ENCODE peak calls at places on chromosomes 3 and 15, in seven cellular contexts. I is trophoblast cell, Q is AG04450, Z is cardiac muscle cell, F is mammary epithelial cell, R is colonic mucosa, W is SJCRH30. X is an unnamed sample. For H3K9me3 and H3K27me3, the result is how much of the 10 kb centered on the place peaks cover.

GRCh38 chr3:48918388-48919214 is at the start of gene ARIH2:
- DNase-seq in I (peak), Q (peak), Z (peak), F (peak), R (peak), W (peak), X (peak)

GRCh38 chr3:70789878-70790277 is 477.4 kb upstream of the MDFIC2 start:
- DNase-seq in I (no peak), Q (no peak), Z (no peak), F (no peak), R (no peak), W (no peak), X (no peak)

GRCh38 chr3:50649451-50649931 is 25.2 kb upstream of the DOCK3 start:
- DNase-seq in I (no peak), Q (no peak), Z (peak), F (no peak), R (no peak), W (no peak), X (no peak)

GRCh38 chr3:174955513-174956001 is 96.4 kb downstream of the NAALADL2 start:
- DNase-seq in I (no peak), Q (no peak), Z (peak), F (peak), R (no peak), W (peak), X (no peak)

GRCh38 chr3:178255315-178255714 is 280.9 kb upstream of the KCNMB2 start:
- DNase-seq in I (no peak), Q (no peak), Z (peak), F (peak), R (no peak), W (no peak), X (no peak)

GRCh38 chr3:152688313-152688712 is 146.6 kb upstream of the P2RY1 start:
- DNase-seq in I (peak), Q (no peak), Z (no peak), F (peak), R (no peak), W (peak), X (peak)

GRCh38 chr3:880371-880770 is 212.5 kb upstream of the CNTN6 start:
- DNase-seq in I (no peak), Q (no peak), Z (no peak), F (no peak), R (no peak), W (no peak), X (no peak)

GRCh38 chr15:75123395-75123794 is 78.3 kb upstream of the C15orf39 start:
- DNase-seq in I (no peak), Q (peak), Z (peak), F (peak), R (no peak), W (peak), X (no peak)

GRCh38 chr3:159635047-159635641 is 353.5 kb upstream of the IL12A start:
- DNase-seq in I (no peak), Q (no peak), Z (peak), F (peak), R (no peak), W (peak), X (no peak)

GRCh38 chr15:25407950-25408349 is 30.9 kb downstream of the UBE3A start:
- DNase-seq in I (no peak), Q (no peak), Z (no peak), F (no peak), R (no peak), W (no peak), X (no peak)

GRCh38 chr15:25408929-25409328 is 29.9 kb downstream of the UBE3A start:
- DNase-seq in I (no peak), Q (no peak), Z (no peak), F (no peak), R (no peak), W (no peak), X (no peak)

GRCh38 chr15:25408428-25408827 is 30.4 kb downstream of the UBE3A start:
- DNase-seq in I (no peak), Q (no peak), Z (peak), F (no peak), R (no peak), W (no peak), X (no peak)

GRCh38 chr15:25406846-25407245 is 32.0 kb downstream of the UBE3A start:
- DNase-seq in I (no peak), Q (no peak), Z (no peak), F (no peak), R (no peak), W (no peak), X (no peak)

GRCh38 chr15:25410649-25411048 is 28.2 kb downstream of the UBE3A start:
- DNase-seq in I (no peak), Q (peak), Z (peak), F (peak), R (no peak), W (no peak), X (no peak)
- H3K9me3 ChIP-seq in I (under half), Q (under half), Z (under half), F (under half), R (under half), W (under half), X (under half)

GRCh38 chr3:192409203-192409837 is 318.0 kb downstream of the FGF12 start:
- DNase-seq in I (no peak), Q (no peak), Z (peak), F (peak), R (no peak), W (no peak), X (no peak)
- H3K27me3 ChIP-seq in I (under half), Q (under half), Z (half or more), F (under half), R (under half), W (under half), X (under half)

GRCh38 chr15:20358066-20358780 is 183.4 kb downstream of the GOLGA6L6 start:
- DNase-seq in I (no peak), Q (no peak), Z (no peak), F (no peak), R (no peak), W (no peak), X (no peak)
- H3K9me3 ChIP-seq in I (under half), Q (half or more), Z (under half), F (under half), R (under half), W (under half), X (under half)

GRCh38 chr3:125957674-125958510 is 11.1 kb upstream of the ROPN1B start:
- DNase-seq in I (no peak), Q (no peak), Z (no peak), F (no peak), R (no peak), W (no peak), X (peak)

GRCh38 chr3:125960456-125961288 is 8.3 kb upstream of the ROPN1B start:
- DNase-seq in I (no peak), Q (no peak), Z (no peak), F (no peak), R (no peak), W (no peak), X (no peak)

GRCh38 chr3:125960066-125960424 is 8.9 kb upstream of the ROPN1B start:
- DNase-seq in I (no peak), Q (no peak), Z (no peak), F (no peak), R (no peak), W (no peak), X (no peak)

GRCh38 chr3:125958511-125959316 is 10.3 kb upstream of the ROPN1B start:
- DNase-seq in I (no peak), Q (no peak), Z (no peak), F (no peak), R (no peak), W (no peak), X (peak)

DNA sequence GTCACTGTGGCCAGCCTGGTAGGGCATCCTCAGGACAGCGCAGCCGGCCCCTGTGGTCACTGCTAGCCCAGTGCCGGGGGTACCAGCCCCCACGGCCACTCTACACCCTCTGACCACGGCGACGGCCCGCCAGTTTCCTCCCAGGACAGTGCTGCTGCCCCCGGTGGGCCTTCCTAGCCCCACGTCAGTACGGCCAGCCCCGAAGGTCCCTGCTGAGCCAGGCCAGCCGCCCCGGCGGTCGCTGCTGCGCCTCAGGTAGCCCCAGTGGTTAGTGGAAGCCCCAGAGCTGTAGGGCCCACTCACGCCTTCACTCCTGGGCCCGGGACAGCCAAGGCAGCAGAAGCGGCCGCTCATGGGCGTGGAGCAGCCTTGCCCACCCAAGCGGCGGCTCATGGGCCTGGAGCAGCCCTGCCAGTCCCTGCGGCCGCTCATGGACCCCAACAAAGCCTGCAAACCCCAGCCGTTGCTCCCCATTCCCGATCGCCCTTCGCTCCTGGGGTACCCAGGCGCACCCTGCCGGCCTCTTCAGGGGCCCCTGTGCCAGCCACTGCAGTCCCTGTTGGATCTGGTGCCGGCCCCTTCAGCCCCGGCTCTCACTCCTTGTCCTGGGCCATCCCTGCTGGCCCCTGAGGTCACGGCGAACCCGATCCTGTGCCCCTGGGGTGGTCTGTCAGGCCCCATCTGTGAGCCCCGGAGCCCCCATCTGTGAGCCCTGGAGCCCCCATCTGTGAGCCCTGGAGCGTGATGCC is 9.5 kb upstream of the ROPN1B start:
- DNase-seq in I (no peak), Q (no peak), Z (no peak), F (no peak), R (no peak), W (no peak), X (peak)
- H3K27me3 ChIP-seq in I (under half), Q (under half), Z (under half), F (under half), R (under half), W (under half), X (under half)